ENCODE peak calls at places on chromosome 11, in nine cellular contexts. H is mammary epithelial cell, A is heart left ventricle, T is GM23338, O is cardiac muscle cell, P is psoas muscle, F is hepatocyte, R is K562, S is ascending aorta. M is an unnamed sample. For H3K4me1, the result is how much of the 10 kb centered on the place peaks cover.

GRCh38 chr11:78886616-78887015 is 312.0 kb upstream of the NARS2 start:
- DNase-seq in H (peak), A (no peak), T (no peak), O (peak), P (no peak), F (no peak), R (no peak), S (no peak), M (no peak)

GRCh38 chr11:47348131-47348802 is 4.2 kb downstream of the MYBPC3 start:
- DNase-seq in H (no peak), A (peak), T (no peak), O (no peak), P (no peak), F (no peak), R (no peak), S (no peak), M (no peak)

GRCh38 chr11:122215244-122215992 is 99.4 kb upstream of the BLID start:
- DNase-seq in H (no peak), A (peak), T (peak), O (peak), P (peak), F (peak), R (peak), S (peak), M (peak)

GRCh38 chr11:17790453-17790852 is 55.9 kb downstream of the KCNC1 start:
- DNase-seq in H (peak), A (no peak), T (no peak), O (peak), P (no peak), F (no peak), R (no peak), S (no peak), M (no peak)

GRCh38 chr11:118924591-118925585 is 838 bp downstream of the BCL9L start:
- DNase-seq in H (peak), A (peak), T (peak), O (peak), P (peak), F (peak), R (peak), S (no peak), M (no peak)

GRCh38 chr11:14471127-14471526 is 28.5 kb downstream of the COPB1 start:
- DNase-seq in H (no peak), A (no peak), T (no peak), O (no peak), P (no peak), F (no peak), R (no peak), S (no peak), M (no peak)

GRCh38 chr11:99069831-99070444 is 49.2 kb downstream of the CNTN5 start:
- DNase-seq in H (peak), A (no peak), T (peak), O (peak), P (no peak), F (peak), R (no peak), S (no peak), M (no peak)

GRCh38 chr11:60931897-60932296 is 7.6 kb downstream of the TMEM132A start:
- DNase-seq in H (no peak), A (no peak), T (no peak), O (no peak), P (peak), F (no peak), R (no peak), S (no peak), M (no peak)

GRCh38 chr11:69654660-69655478 is 13.9 kb downstream of the CCND1 start:
- DNase-seq in H (no peak), A (peak), T (peak), O (no peak), P (peak), F (peak), R (no peak), S (no peak), M (no peak)

GRCh38 chr11:76207642-76208378 is 1.5 kb upstream of the WNT11 start:
- DNase-seq in H (peak), A (peak), T (peak), O (peak), P (peak), F (peak), R (peak), S (peak), M (peak)

GRCh38 chr11:133950874-133951483 is 5.8 kb downstream of the IGSF9B start:
- DNase-seq in H (no peak), A (peak), T (peak), O (no peak), P (no peak), F (no peak), R (no peak), S (peak), M (no peak)

GRCh38 chr11:76205252-76206076 is 838 bp downstream of the WNT11 start:
- DNase-seq in H (no peak), A (no peak), T (no peak), O (no peak), P (peak), F (peak), R (no peak), S (no peak), M (no peak)

GRCh38 chr11:66240781-66241136 is 27.7 kb upstream of the RAB1B start:
- DNase-seq in H (no peak), A (no peak), T (no peak), O (no peak), P (no peak), F (no peak), R (no peak), S (no peak), M (no peak)

GRCh38 chr11:47617417-47617809 is 23.2 kb upstream of the C1QTNF4 start:
- DNase-seq in H (no peak), A (no peak), T (no peak), O (peak), P (no peak), F (no peak), R (no peak), S (no peak), M (no peak)

GRCh38 chr11:43735931-43736330 is 55.4 kb downstream of the HSD17B12 start:
- DNase-seq in H (peak), A (no peak), T (peak), O (peak), P (no peak), F (no peak), R (no peak), S (no peak), M (no peak)

GRCh38 chr11:95512682-95513081 is 276.9 kb downstream of the FAM76B start:
- DNase-seq in H (peak), A (peak), T (no peak), O (peak), P (peak), F (peak), R (peak), S (peak), M (no peak)

GRCh38 chr11:95508219-95508880 is 277.3 kb upstream of the SESN3 start:
- DNase-seq in H (no peak), A (peak), T (peak), O (peak), P (no peak), F (no peak), R (no peak), S (no peak), M (peak)

GRCh38 chr11:95515379-95515778 is 274.2 kb downstream of the FAM76B start:
- DNase-seq in H (no peak), A (no peak), T (no peak), O (no peak), P (no peak), F (no peak), R (no peak), S (no peak), M (no peak)

GRCh38 chr11:95514386-95515145 is 275.0 kb downstream of the FAM76B start:
- DNase-seq in H (peak), A (no peak), T (no peak), O (no peak), P (no peak), F (no peak), R (no peak), S (no peak), M (no peak)

DNA sequence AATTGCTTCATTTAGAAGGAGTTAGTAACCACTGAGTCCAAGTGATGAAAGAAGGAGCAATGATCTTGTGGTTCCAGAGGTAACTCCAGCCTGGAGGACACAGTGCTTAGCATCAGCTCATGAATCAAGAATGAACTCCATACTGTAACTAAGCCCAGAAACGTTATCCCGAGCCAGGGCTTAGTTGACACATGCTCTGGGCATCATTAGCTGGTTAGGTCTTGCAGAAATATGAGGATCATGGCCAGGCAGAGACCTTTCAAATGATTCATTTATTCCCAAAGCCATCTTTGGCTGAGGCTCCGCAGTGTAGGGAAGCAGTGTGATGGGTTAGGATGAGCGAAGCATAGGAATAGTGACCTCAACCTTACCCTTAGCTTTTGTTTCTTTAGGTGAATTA is 277.4 kb downstream of the FAM76B start:
- DNase-seq in H (peak), A (no peak), T (no peak), O (peak), P (no peak), F (peak), R (no peak), S (peak), M (no peak)
- H3K4me1 ChIP-seq in H (half or more), A (under half), T (under half), O (under half), P (under half), F (under half), R (under half), S (under half), M (under half)

DNA sequence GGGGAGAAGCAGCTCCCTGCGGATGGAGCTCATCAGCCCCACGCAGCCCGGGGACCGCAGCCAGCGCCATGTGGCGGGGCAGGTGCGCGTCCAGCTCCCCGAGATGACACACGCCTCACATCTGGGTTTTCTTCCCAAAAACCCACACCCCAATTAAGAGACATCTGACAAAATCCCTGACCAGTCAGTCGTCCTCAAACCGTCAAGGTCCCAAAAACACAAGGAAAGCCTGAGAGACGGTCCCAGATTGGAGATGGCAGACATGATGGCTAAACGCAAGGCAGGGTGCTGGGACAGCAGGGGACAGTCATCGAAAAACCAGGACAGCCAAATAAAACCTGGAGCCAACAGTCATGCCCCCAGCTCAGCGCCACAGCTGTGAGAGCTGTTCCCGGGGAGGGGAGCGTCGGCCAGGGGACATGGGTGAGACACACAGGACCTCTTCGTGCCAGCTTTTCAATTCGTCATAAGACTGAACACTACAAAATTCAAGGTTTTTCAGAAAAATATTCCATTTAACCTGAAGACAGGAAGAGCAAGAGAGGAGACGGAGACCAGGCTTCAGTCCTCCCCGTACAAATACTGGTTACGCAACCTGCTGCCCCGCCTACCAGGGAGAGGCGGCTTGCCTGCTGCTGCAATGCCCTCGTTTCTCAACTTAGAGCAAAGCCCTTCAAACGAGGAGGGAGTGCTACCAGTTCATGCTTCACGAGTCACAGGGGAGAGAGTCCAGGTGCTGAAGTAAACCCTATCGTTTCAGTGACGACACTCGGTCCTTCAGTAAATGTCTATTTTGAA is 10.5 kb downstream of the TOLLIP start:
- DNase-seq in H (peak), A (peak), T (peak), O (peak), P (peak), F (peak), R (peak), S (peak), M (no peak)
- H3K4me3 ChIP-seq in H (no peak), A (no peak), T (no peak), O (no peak), P (peak), F (no peak), R (no peak), S (no peak), M (no peak)

GRCh38 chr11:64649304-64649703 is 58.3 kb downstream of the SLC22A12 start:
- DNase-seq in H (peak), A (no peak), T (peak), O (peak), P (no peak), F (peak), R (peak), S (no peak), M (peak)
- H3K4me1 ChIP-seq in H (under half), A (under half), T (under half), O (under half), P (under half), F (under half), R (under half), S (under half), M (under half)

DNA sequence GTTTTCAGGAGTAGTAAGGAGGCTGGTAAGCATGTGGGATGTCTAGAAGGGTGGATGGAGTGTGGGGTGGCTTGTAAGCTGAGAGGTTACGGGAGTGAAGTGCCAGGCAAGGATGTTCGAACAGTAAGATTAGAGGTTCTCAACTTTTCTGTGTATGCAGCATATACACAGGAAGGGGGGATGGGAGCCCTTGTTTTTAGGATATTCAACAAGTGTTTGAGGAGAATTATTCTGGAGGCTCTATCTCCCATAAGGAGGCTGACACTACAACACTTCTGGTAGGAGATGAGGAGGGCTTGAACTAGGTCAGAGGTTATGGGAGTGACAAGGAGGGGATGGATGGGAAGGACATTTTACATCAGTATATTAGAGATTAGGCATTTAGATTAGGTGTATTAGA is 109.5 kb downstream of the TEAD1 start:
- DNase-seq in H (no peak), A (no peak), T (no peak), O (no peak), P (no peak), F (no peak), R (no peak), S (no peak), M (no peak)
- H3K4me3 ChIP-seq in H (no peak), A (no peak), T (no peak), O (no peak), P (no peak), F (no peak), R (no peak), S (no peak), M (no peak)

DNA sequence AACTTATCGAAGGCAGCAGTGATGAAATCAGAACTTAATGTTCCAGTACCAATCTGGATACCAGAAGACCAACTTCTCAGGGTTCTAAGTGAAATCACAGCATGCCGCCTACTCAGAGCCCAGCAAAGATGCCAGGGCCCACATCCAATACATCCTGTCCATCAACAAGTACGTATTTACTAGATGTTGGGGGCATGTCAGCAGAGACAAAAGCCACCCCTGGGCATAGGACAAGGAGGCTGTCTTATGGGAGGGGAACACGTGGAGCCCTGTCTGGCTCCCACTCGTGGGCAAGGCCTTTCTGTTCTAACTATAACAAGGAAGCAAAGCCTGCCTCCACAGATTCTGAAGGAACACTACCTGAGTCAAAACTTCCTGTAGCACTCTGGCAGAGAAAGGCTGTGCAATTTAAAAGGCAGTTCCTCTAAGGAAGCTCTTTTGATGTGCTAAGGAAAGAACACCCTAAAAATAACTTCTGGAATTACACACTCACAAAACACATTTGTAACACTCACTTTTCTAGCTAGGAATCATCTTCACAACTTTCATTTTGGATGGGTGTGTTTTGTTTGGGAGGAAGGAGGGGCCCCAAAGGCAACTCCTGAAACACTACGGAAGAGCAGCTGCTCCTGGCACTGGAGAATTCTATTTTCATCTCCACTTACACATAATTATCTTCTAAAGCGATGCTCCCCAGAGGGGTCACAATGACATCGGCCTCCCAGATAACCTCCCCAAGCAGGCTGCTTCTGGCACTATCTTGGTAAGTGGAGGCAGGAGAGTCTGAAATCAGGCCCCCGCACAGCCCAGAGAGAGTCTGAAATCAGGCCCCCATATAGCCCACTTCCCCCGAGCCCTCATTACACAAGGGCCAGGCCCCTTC is 14.2 kb downstream of the SMCO4 start:
- DNase-seq in H (no peak), A (peak), T (no peak), O (no peak), P (no peak), F (no peak), R (no peak), S (no peak), M (no peak)
- H3K4me1 ChIP-seq in H (under half), A (half or more), T (under half), O (half or more), P (half or more), F (half or more), R (under half), S (under half), M (under half)

DNA sequence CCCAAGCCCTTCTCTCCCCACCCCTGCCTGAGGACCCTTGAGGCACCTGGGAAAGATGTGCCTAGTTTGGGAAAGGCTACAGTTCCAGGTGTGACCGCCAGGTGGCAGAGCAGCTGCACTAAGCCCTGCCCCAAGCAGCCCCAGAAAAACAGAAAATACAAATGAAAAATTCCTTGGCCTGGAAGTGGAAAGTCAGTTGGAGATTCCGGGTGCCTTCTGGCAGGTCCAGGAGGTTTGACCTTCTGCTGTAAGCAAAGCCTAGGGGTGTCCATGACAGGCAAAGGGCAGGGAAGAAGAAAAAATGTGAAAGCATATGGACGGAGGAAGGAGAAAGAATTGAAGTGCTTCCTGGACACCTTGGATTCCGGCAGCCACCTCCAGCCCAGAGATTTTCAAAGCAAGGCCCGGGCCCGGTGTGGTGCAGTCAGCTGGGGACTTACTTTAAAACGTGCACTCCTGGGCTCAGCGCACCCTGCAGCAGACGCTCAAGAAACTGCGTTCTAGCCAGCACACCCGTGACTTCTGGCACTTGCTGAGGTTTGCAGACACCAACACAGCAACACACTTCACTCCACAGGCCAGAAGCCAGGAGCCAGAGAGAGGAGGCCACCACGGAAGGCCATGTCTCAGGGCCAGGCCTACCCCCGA is 37.3 kb upstream of the SLC22A12 start:
- DNase-seq in H (no peak), A (peak), T (peak), O (peak), P (peak), F (peak), R (peak), S (no peak), M (peak)
- H3K4me3 ChIP-seq in H (no peak), A (no peak), T (no peak), O (no peak), P (no peak), F (no peak), R (no peak), S (no peak), M (no peak)

DNA sequence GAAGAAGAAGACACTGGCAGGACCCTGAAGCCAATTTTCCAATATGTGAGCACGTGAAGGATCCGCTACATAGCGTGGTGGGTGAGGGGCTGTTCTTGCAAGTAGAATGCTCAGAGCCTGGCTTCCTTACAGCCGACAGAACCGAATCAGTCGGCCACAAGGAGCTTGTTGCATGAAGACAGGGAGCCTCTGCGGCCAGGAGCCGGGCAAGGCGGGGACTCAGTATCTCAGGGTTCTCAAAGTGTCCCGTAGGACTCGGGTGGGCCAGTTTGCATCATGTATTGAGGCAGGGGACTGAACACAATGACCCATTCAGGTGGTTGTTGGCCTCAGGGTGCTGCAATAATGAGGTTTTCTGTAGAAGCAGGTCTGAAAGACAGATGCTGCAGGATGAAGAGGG is 289.5 kb downstream of the NTM start:
- DNase-seq in H (no peak), A (no peak), T (no peak), O (no peak), P (no peak), F (no peak), R (no peak), S (no peak), M (no peak)
- H3K4me1 ChIP-seq in H (under half), A (under half), T (half or more), O (under half), P (under half), F (under half), R (under half), S (under half), M (under half)

M was measured in NT2/D1.